ENCODE peak calls at places on chromosomes 7 and 10, in eight cellular contexts. O is GM23338, Z is dorsolateral prefrontal cortex, N is cardiac muscle cell, K is tibial artery, G is breast epithelium, C is tibial nerve, P is brain microvascular endothelial cell. W is an unnamed sample.

GRCh38 chr7:98266840-98267239 is 14.6 kb upstream of the BRI3 start:
- DNase-seq in O (no peak), Z (no peak), N (peak; percentile 46), K (no peak), G (no peak), C (no peak), P (no peak), W (no peak)

GRCh38 chr7:55140981-55141278 is 122.1 kb downstream of the EGFR start:
- DNase-seq in O (no peak), Z (no peak), N (no peak), K (no peak), G (no peak), C (no peak), P (no peak), W (no peak)

GRCh38 chr10:29643785-29644501 is 9.2 kb upstream of the SVIL start:
- DNase-seq in O (no peak), Z (no peak), N (no peak), K (peak; percentile 82), G (no peak), C (peak; percentile 52), P (peak; percentile 39), W (no peak)

GRCh38 chr7:53383131-53383530 is 347.7 kb downstream of the POM121L12 start:
- DNase-seq in O (no peak), Z (no peak), N (no peak), K (no peak), G (no peak), C (no peak), P (no peak), W (no peak)

GRCh38 chr10:49076741-49077521 is 38.4 kb downstream of the VSTM4 start:
- DNase-seq in O (no peak), Z (no peak), N (no peak), K (no peak), G (no peak), C (no peak), P (no peak), W (no peak)

GRCh38 chr10:69747179-69747578 is 54.5 kb upstream of the COL13A1 start:
- DNase-seq in O (no peak), Z (peak; percentile 17), N (no peak), K (no peak), G (no peak), C (no peak), P (no peak), W (no peak)

GRCh38 chr7:27134392-27134791 is 3.8 kb upstream of the HOXA4 start:
- DNase-seq in O (no peak), Z (no peak), N (peak; percentile 41), K (no peak), G (no peak), C (peak; percentile 78), P (no peak), W (no peak)

GRCh38 chr10:50293508-50294320 is 42.4 kb upstream of the ASAH2 start:
- DNase-seq in O (no peak), Z (no peak), N (no peak), K (no peak), G (no peak), C (no peak), P (no peak), W (no peak)

GRCh38 chr7:139246905-139247304 is 15.9 kb downstream of the UBN2 start:
- DNase-seq in O (no peak), Z (no peak), N (peak; percentile 58), K (no peak), G (no peak), C (no peak), P (no peak), W (no peak)

GRCh38 chr7:24660541-24660940 is 87.3 kb downstream of the PALS2 start:
- DNase-seq in O (no peak), Z (no peak), N (peak; percentile 88), K (no peak), G (no peak), C (no peak), P (no peak), W (no peak)

GRCh38 chr7:82506702-82507101 is 63.1 kb upstream of the CACNA2D1 start:
- DNase-seq in O (no peak), Z (peak; percentile 72), N (peak; percentile 76), K (peak; percentile 76), G (peak; percentile 50), C (no peak), P (peak; percentile 34), W (no peak)

GRCh38 chr7:82507365-82507975 is 63.9 kb upstream of the CACNA2D1 start:
- DNase-seq in O (peak; percentile 30), Z (no peak), N (no peak), K (no peak), G (no peak), C (no peak), P (no peak), W (peak; percentile 37)

GRCh38 chr7:82501256-82501815 is 57.8 kb upstream of the CACNA2D1 start:
- DNase-seq in O (no peak), Z (no peak), N (no peak), K (no peak), G (no peak), C (no peak), P (no peak), W (no peak)

GRCh38 chr7:82507976-82508677 is 64.5 kb upstream of the CACNA2D1 start:
- DNase-seq in O (peak; percentile 46), Z (no peak), N (no peak), K (no peak), G (peak; percentile 52), C (no peak), P (no peak), W (no peak)

DNA sequence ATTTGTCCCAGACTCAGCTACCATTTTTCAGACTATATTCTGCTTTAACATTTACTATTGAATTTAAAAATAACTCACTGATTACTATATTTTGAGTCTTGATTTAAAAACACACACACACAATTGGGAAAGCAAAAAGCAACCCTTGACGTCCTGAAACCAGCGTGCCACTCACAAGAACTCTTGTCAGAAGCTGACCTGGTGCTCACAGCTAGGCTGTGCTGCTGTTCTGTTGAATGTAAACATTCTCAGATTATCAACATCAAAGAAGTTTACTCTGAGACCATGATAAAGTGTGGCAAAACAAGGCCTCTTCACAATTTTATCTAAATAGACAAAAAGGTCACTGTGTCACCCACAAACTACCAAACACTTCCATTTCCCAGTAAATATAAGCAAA is 62.6 kb upstream of the CACNA2D1 start:
- DNase-seq in O (no peak), Z (no peak), N (peak; percentile 25), K (no peak), G (no peak), C (no peak), P (peak; percentile 9), W (no peak)
- TF ChIP-seq CTCF in O (no peak), Z (no peak), N (peak; percentile 12), K (no peak), G (no peak), C (no peak), P (peak; percentile 28), W (no peak)

GRCh38 chr7:106774213-106774767 is 90.8 kb upstream of the PIK3CG start:
- DNase-seq in O (no peak), Z (no peak), N (no peak), K (no peak), G (no peak), C (no peak), P (no peak), W (no peak)
- H3K4me3 ChIP-seq in O (no peak overlapping the region), Z (no peak overlapping the region), N (no peak overlapping the region), K (no peak overlapping the region), G (no peak overlapping the region), C (no peak overlapping the region), P (no peak overlapping the region), W (no peak overlapping the region)

DNA sequence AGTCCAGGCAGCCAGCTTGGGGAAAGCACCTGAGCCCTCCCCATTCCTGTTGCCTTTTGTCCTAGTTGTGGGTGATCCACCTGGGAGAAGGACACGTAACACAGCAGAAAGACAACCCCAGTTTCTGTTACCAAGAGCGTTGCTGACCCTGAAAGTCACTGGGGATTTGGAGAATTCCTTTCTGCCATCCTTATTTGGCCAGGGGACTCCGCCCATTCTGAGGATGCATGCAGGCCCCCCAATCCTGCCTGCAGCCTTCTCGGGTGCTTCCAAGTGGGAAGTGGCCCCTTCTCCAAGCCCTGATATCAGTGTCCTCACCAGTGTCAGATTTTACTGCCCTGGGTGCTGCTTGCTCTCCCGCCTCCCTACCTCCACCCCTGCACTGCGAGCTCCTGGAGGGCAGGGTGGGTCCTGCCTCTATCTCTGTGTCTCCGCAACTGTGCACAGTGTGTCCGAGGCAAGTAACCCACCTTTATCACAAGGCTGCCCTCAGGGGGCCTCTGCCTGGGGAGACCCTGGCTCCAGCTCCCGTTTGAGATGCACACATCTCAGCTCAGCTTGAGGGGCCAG is 9.2 kb upstream of the ADCY1 start:
- DNase-seq in O (no peak), Z (no peak), N (no peak), K (no peak), G (no peak), C (no peak), P (no peak), W (no peak)
- H3K27ac ChIP-seq in O (no peak overlapping the region), Z (no peak overlapping the region), N (peak overlapping the region; percentile 77), K (no peak overlapping the region), G (peak overlapping the region; percentile 12), C (no peak overlapping the region), P (no peak overlapping the region), W (no peak overlapping the region)

GRCh38 chr10:125343118-125343752 is 182.9 kb upstream of the CTBP2 start:
- DNase-seq in O (peak; percentile 66), Z (no peak), N (peak; percentile 29), K (no peak), G (no peak), C (no peak), P (peak; percentile 38), W (no peak)
- TF ChIP-seq CTCF in O (peak; percentile 80), Z (peak; percentile 49), N (peak; percentile 54), K (peak; percentile 45), G (peak; percentile 57), C (peak; percentile 26), P (peak; percentile 77), W (peak; percentile 42)

W was measured in left lung.